ENCODE peak calls at places on chromosomes 5 and 9, in seven cellular contexts. E is GM12865; R is fibroblast of mammary gland; D is BJ; Y is upper lobe of right lung; P is CD4-positive, alpha-beta T cell; A is psoas muscle. G is an unnamed sample.

GRCh38 chr9:136848393-136849037 is 694 bp upstream of the PHPT1 start:
- DNase-seq in R (peak; percentile 19), D (no peak), E (peak; percentile 61), Y (peak; percentile 77), P (no peak), A (no peak), G (peak; percentile 47)

GRCh38 chr5:77960863-77961396 is 184.8 kb upstream of the TBCA start:
- DNase-seq in A (no peak), P (no peak), E (no peak), Y (no peak), D (no peak), R (no peak), G (no peak)

GRCh38 chr5:113244966-113245365 is 189.8 kb downstream of the TSSK1B start:
- DNase-seq in E (no peak), D (no peak), R (no peak), P (no peak), A (no peak), Y (no peak), G (no peak)

GRCh38 chr9:19901586-19901985 is 112.7 kb upstream of the SLC24A2 start:
- DNase-seq in Y (no peak), P (no peak), E (no peak), D (no peak), A (no peak), R (no peak), G (no peak)

GRCh38 chr9:134344068-134344820 is 18.0 kb downstream of the RXRA start:
- DNase-seq in P (no peak), E (no peak), R (peak; percentile 38), Y (no peak), A (peak; percentile 68), D (no peak), G (no peak)

GRCh38 chr5:124402144-124402581 is 344.3 kb downstream of the ZNF608 start:
- DNase-seq in P (no peak), R (peak; percentile 60), A (no peak), D (peak; percentile 28), E (no peak), Y (peak; percentile 68), G (no peak)

GRCh38 chr9:107261106-107261505 is 22.0 kb upstream of the RAD23B start:
- DNase-seq in A (no peak), Y (no peak), P (no peak), E (peak; percentile 20), D (no peak), R (no peak), G (no peak)

GRCh38 chr9:8408575-8409190 is 609.1 kb upstream of the DMAC1 start:
- DNase-seq in D (no peak), R (no peak), P (no peak), Y (no peak), A (no peak), E (no peak), G (no peak)

GRCh38 chr5:39906146-39906545 is 481.4 kb upstream of the DAB2 start:
- DNase-seq in D (no peak), R (peak; percentile 50), P (no peak), A (no peak), Y (no peak), E (no peak), G (no peak)

GRCh38 chr9:114680266-114681011 is 1.6 kb downstream of the TEX48 start:
- DNase-seq in E (no peak), A (no peak), Y (no peak), R (peak; percentile 34), P (no peak), D (no peak), G (no peak)

GRCh38 chr5:60196382-60197113 is 303.0 kb upstream of the PDE4D start:
- DNase-seq in Y (no peak), P (no peak), E (no peak), A (peak; percentile 18), D (peak; percentile 91), R (peak; percentile 98), G (no peak)

GRCh38 chr5:52624291-52624690 is 163.4 kb upstream of the ITGA1 start:
- DNase-seq in D (no peak), E (no peak), P (no peak), R (no peak), Y (no peak), A (no peak), G (no peak)

GRCh38 chr5:122035913-122036312 is 42.1 kb downstream of the LOX start:
- DNase-seq in D (no peak), E (no peak), R (no peak), A (no peak), P (no peak), Y (no peak), G (no peak)

GRCh38 chr9:96453625-96454024 is 3.7 kb downstream of the HABP4 start:
- DNase-seq in A (no peak), D (no peak), Y (no peak), P (no peak), R (peak; percentile 70), E (peak; percentile 12), G (no peak)

GRCh38 chr9:129938291-129938979 is 103.2 kb downstream of the USP20 start:
- DNase-seq in Y (no peak), E (no peak), A (no peak), D (peak; percentile 66), R (peak; percentile 63), P (no peak), G (no peak)

GRCh38 chr9:77021289-77021927 is 2.0 kb downstream of the FOXB2 start:
- DNase-seq in A (no peak), D (no peak), E (no peak), P (no peak), R (no peak), Y (no peak), G (peak; percentile 9)

GRCh38 chr5:72292411-72292810 is 27.6 kb downstream of the MRPS27 start:
- DNase-seq in A (no peak), P (no peak), R (no peak), Y (no peak), E (no peak), D (no peak), G (no peak)

DNA sequence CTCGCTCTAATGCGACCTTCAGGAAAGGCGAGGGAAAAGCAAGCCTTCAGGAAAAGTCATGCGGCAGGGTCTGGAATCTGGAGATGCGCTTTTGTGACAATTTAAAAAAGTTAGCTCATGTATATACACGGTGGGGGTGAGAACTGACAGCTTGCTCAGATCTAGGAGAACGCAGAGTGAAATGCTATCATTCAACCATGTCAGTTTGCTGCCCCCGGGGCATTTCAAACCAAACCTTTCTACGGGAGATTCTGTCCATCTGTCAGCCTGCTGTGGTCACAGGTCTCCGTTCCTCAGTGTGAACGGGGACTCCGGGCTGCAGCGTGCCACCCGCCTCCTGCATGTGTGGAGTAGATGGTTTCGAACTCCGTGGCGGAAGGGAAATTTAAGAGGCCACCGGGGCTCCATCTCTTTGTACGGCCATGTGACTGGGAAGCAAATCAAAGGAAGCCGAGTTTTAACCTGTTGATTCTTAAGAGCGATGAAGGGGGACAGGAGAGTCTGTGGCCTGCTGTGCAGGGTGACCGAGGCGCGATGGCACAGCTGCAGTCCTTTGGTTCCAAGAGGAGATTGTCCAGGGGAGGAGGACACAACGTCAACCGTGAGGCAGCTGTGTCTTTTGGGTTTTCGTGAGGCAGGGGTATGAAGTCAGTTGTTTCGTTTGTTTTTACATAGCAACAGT is 45.9 kb downstream of the OTULIN start:
- DNase-seq in A (no peak), D (no peak), E (no peak), R (no peak), P (no peak), Y (no peak), G (no peak)
- TF ChIP-seq CTCF in A (no peak), D (no peak), E (no peak), R (no peak), P (no peak), Y (no peak), G (no peak)

DNA sequence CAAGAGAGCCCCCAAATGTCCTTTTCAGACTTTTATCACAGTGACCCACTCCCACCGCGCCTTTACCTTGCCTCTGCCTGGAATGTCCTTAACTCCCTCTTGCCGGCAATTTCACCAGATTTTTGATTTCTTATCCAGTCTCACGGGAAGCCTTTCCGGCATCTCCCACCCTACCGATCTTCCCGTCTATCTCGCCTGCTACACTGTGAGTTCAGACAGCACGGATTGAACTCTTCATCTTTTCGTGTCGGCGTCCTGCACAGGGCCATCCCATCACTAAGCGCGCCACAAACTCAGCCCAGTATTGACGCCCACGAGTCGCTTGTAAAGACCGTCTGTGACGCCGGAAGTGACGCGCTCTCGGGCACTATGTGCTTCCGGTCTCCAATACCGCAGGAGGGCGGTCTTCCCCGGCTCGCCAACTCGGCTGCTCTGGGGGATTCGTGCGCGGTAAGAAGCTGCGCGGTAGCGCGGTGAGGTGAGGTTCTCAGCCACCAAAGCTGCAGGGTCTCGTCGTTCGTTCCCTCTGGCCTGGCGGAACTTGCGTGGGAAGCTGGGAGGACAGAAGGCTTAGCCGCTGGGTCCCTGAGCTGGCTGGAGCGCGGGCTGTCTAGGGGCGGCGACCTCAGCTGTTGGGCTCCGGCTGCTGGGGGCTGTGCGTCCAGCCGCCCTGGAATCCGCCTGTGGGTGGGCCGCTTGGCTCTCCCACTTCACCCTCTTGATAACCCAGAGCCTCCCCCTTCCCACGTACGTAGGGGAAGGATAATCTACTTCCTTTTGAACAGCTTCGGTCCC is at the start of gene ZCCHC9:
- DNase-seq in P (peak; percentile 90), D (peak; percentile 52), R (peak; percentile 96), A (peak; percentile 93), Y (peak; percentile 97), E (peak; percentile 97), G (peak; percentile 81)
- TF ChIP-seq CTCF in P (no peak), D (peak; percentile 45), R (no peak), A (peak; percentile 13), Y (peak; percentile 28), E (peak; percentile 11), G (peak; percentile 41)

GRCh38 chr5:174816858-174817257 is 92.5 kb downstream of the MSX2 start:
- DNase-seq in P (no peak), Y (no peak), E (no peak), D (no peak), R (no peak), A (no peak), G (no peak)
- TF ChIP-seq CTCF in P (no peak), Y (peak; percentile 18), E (peak; percentile 24), D (peak; percentile 36), R (peak; percentile 43), A (no peak), G (peak; percentile 59)

DNA sequence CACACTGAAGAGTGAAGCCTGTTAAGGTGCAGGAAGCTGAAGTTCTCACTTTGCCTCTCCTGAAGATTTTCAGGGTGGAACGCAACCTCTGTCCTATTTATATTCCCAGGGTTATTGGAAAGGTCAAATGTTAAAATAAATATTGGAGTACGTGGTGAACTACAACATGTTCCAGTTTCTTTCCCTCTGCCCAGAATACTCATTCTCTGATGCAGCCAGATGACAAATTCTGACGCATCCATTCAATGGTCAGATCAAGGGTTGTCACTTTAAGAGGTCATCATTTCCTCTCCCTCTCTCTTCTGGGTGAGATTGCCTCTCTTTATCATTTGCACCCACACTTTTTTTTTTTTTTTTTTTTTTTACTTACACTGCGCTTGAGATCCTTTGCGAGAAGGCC is 277.1 kb downstream of the BRINP1 start:
- DNase-seq in D (no peak), Y (no peak), E (no peak), P (no peak), R (peak; percentile 56), A (no peak), G (no peak)
- TF ChIP-seq CTCF in D (no peak), Y (no peak), E (no peak), P (no peak), R (no peak), A (no peak), G (no peak)

G was measured in neural crest cell.